ENCODE peak calls at places on chromosome 16, in five cellular contexts. One of them, this sample, is unnamed.

GRCh38 chr16:70800798-70801480 is at the start of gene VAC14:
- DNase-seq in tibial artery: peak; percentile 92
- DNase-seq in IMR-90: peak; percentile 79
- DNase-seq in suprapubic skin: peak; percentile 97
- DNase-seq in Panc1: peak; percentile 61
- DNase-seq in this sample: peak; percentile 97

GRCh38 chr16:70642633-70643032 is 3.7 kb upstream of the IL34 start:
- DNase-seq in tibial artery: no peak
- DNase-seq in IMR-90: no peak
- DNase-seq in Panc1: no peak
- DNase-seq in suprapubic skin: no peak
- DNase-seq in this sample: no peak

GRCh38 chr16:10153993-10154788 is 28.0 kb downstream of the GRIN2A start:
- DNase-seq in suprapubic skin: no peak
- DNase-seq in tibial artery: no peak
- DNase-seq in Panc1: no peak
- DNase-seq in IMR-90: no peak
- DNase-seq in this sample: no peak

GRCh38 chr16:80623376-80623775 is 82.6 kb downstream of the DYNLRB2 start:
- DNase-seq in Panc1: no peak
- DNase-seq in tibial artery: no peak
- DNase-seq in suprapubic skin: no peak
- DNase-seq in IMR-90: peak; percentile 64
- DNase-seq in this sample: peak; percentile 39

GRCh38 chr16:56812884-56813283 is 52.1 kb upstream of the SLC12A3 start:
- DNase-seq in tibial artery: no peak
- DNase-seq in Panc1: no peak
- DNase-seq in suprapubic skin: no peak
- DNase-seq in IMR-90: peak; percentile 67
- DNase-seq in this sample: no peak

GRCh38 chr16:83701494-83701893 is 106.3 kb upstream of the HSBP1 start:
- DNase-seq in suprapubic skin: no peak
- DNase-seq in tibial artery: no peak
- DNase-seq in IMR-90: peak; percentile 45
- DNase-seq in Panc1: no peak
- DNase-seq in this sample: no peak

GRCh38 chr16:55662641-55663040 is 6.9 kb downstream of the SLC6A2 start:
- DNase-seq in IMR-90: no peak
- DNase-seq in suprapubic skin: no peak
- DNase-seq in tibial artery: peak; percentile 17
- DNase-seq in Panc1: no peak
- DNase-seq in this sample: no peak

GRCh38 chr16:56647641-56648431 is 3.9 kb upstream of the MT1B start:
- DNase-seq in Panc1: no peak
- DNase-seq in IMR-90: no peak
- DNase-seq in suprapubic skin: no peak
- DNase-seq in tibial artery: no peak
- DNase-seq in this sample: no peak

GRCh38 chr16:35252356-35252936 is 1793.0 kb downstream of the TP53TG3F start:
- DNase-seq in IMR-90: peak; percentile 1
- DNase-seq in tibial artery: no peak
- DNase-seq in suprapubic skin: no peak
- DNase-seq in Panc1: no peak
- DNase-seq in this sample: no peak

GRCh38 chr16:67423634-67424575 is 7.0 kb upstream of the HSD11B2 start:
- DNase-seq in IMR-90: no peak
- DNase-seq in tibial artery: no peak
- DNase-seq in Panc1: no peak
- DNase-seq in suprapubic skin: no peak
- DNase-seq in this sample: no peak

GRCh38 chr16:19967561-19967960 is 82.9 kb upstream of the GPRC5B start:
- DNase-seq in suprapubic skin: no peak
- DNase-seq in tibial artery: no peak
- DNase-seq in Panc1: no peak
- DNase-seq in IMR-90: no peak
- DNase-seq in this sample: no peak

GRCh38 chr16:9802160-9802559 is 380.1 kb downstream of the GRIN2A start:
- DNase-seq in suprapubic skin: no peak
- DNase-seq in Panc1: no peak
- DNase-seq in IMR-90: no peak
- DNase-seq in tibial artery: no peak
- DNase-seq in this sample: no peak

GRCh38 chr16:27436065-27436464 is 34.1 kb downstream of the IL21R start:
- DNase-seq in tibial artery: peak; percentile 37
- DNase-seq in suprapubic skin: no peak
- DNase-seq in IMR-90: no peak
- DNase-seq in Panc1: no peak
- DNase-seq in this sample: peak; percentile 82

GRCh38 chr16:49465661-49466528 is 92.3 kb downstream of the C16orf78 start:
- DNase-seq in IMR-90: no peak
- DNase-seq in tibial artery: no peak
- DNase-seq in suprapubic skin: peak; percentile 37
- DNase-seq in Panc1: no peak
- DNase-seq in this sample: peak; percentile 86

GRCh38 chr16:90031931-90032663 is 12.8 kb upstream of the DBNDD1 start:
- DNase-seq in suprapubic skin: no peak
- DNase-seq in IMR-90: peak; percentile 48
- DNase-seq in Panc1: no peak
- DNase-seq in tibial artery: no peak
- DNase-seq in this sample: no peak

GRCh38 chr16:4556112-4556511 is at the start of gene C16orf96:
- DNase-seq in IMR-90: no peak
- DNase-seq in tibial artery: no peak
- DNase-seq in suprapubic skin: no peak
- DNase-seq in Panc1: no peak
- DNase-seq in this sample: no peak

GRCh38 chr16:85376292-85377095 is 236.6 kb upstream of the GSE1 start:
- DNase-seq in tibial artery: peak; percentile 89
- DNase-seq in suprapubic skin: peak; percentile 71
- DNase-seq in IMR-90: no peak
- DNase-seq in Panc1: no peak
- DNase-seq in this sample: no peak

GRCh38 chr16:52584921-52585320 is 38.0 kb upstream of the TOX3 start:
- DNase-seq in tibial artery: no peak
- DNase-seq in IMR-90: no peak
- DNase-seq in suprapubic skin: no peak
- DNase-seq in Panc1: no peak
- DNase-seq in this sample: no peak

GRCh38 chr16:89149386-89149785 is 22.2 kb upstream of the CDH15 start:
- DNase-seq in suprapubic skin: no peak
- DNase-seq in Panc1: no peak
- DNase-seq in tibial artery: no peak
- DNase-seq in IMR-90: no peak
- DNase-seq in this sample: no peak

GRCh38 chr16:64893386-64893785 is 228.5 kb downstream of the CDH11 start:
- DNase-seq in Panc1: no peak
- DNase-seq in suprapubic skin: no peak
- DNase-seq in IMR-90: peak; percentile 21
- DNase-seq in tibial artery: no peak
- DNase-seq in this sample: no peak

GRCh38 chr16:588639-588888 is 1.3 kb upstream of the RAB40C start:
- DNase-seq in IMR-90: peak; percentile 80
- DNase-seq in Panc1: no peak
- DNase-seq in tibial artery: peak; percentile 79
- DNase-seq in suprapubic skin: no peak
- DNase-seq in this sample: no peak

GRCh38 chr16:66382966-66383299 is 16.4 kb downstream of the CDH5 start:
- DNase-seq in IMR-90: peak; percentile 93
- DNase-seq in suprapubic skin: no peak
- DNase-seq in Panc1: peak; percentile 5
- DNase-seq in tibial artery: no peak
- DNase-seq in this sample: no peak

GRCh38 chr16:53501216-53501859 is 1.7 kb downstream of the AKTIP start:
- DNase-seq in tibial artery: no peak
- DNase-seq in IMR-90: no peak
- DNase-seq in Panc1: no peak
- DNase-seq in suprapubic skin: no peak
- DNase-seq in this sample: peak; percentile 50

GRCh38 chr16:68061396-68061795 is 23.8 kb upstream of the NFATC3 start:
- DNase-seq in suprapubic skin: no peak
- DNase-seq in Panc1: no peak
- DNase-seq in IMR-90: no peak
- DNase-seq in tibial artery: no peak
- DNase-seq in this sample: no peak

GRCh38 chr16:30987581-30988190 is 2.7 kb downstream of the HSD3B7 start:
- DNase-seq in IMR-90: no peak
- DNase-seq in Panc1: no peak
- DNase-seq in tibial artery: no peak
- DNase-seq in suprapubic skin: peak; percentile 61
- DNase-seq in this sample: no peak

GRCh38 chr16:30983898-30984610 is 953 bp upstream of the HSD3B7 start:
- DNase-seq in Panc1: no peak
- DNase-seq in IMR-90: no peak
- DNase-seq in tibial artery: no peak
- DNase-seq in suprapubic skin: peak; percentile 66
- DNase-seq in this sample: no peak

GRCh38 chr16:30984669-30985400 is at the start of gene HSD3B7:
- DNase-seq in Panc1: peak; percentile 51
- DNase-seq in suprapubic skin: peak; percentile 95
- DNase-seq in IMR-90: peak; percentile 68
- DNase-seq in tibial artery: peak; percentile 93
- DNase-seq in this sample: peak; percentile 98

GRCh38 chr16:30985401-30986128 is 558 bp downstream of the HSD3B7 start:
- DNase-seq in IMR-90: no peak
- DNase-seq in tibial artery: no peak
- DNase-seq in suprapubic skin: peak; percentile 78
- DNase-seq in Panc1: no peak
- DNase-seq in this sample: no peak

DNA sequence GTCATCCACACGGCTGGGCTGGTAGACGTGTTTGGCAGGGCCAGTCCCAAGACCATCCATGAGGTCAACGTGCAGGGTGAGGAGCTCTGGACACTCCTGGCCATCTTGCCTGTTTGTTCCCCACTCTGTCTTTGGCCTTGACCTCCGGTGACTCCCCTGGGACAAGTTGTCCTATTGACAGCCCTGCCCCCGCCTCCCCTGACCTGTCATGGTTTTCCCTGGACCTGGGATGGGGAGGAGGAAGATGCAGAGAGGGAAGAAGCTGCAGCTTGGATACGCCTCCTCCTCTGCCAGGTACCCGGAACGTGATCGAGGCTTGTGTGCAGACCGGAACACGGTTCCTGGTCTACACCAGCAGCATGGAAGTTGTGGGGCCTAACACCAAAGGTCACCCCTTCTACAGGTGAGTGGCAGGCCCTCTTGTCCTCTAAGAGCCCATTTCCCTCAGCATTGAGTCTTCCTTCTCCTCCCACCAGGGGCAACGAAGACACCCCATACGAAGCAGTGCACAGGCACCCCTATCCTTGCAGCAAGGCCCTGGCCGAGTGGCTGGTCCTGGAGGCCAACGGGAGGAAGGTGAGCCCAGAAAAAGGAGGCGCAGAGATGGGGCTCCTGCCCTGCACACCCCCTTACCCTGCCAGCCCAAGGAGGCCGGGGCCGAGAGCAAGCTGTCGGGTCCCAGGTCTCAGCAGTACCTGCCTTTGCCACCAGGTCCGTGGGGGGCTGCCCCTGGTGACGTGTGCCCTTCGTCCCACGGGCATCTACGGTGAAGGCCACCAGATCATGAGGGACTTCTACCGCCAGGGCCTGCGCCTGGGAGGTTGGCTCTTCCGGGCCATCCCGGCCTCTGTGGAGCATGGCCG is 1.4 kb downstream of the HSD3B7 start:
- DNase-seq in tibial artery: no peak
- DNase-seq in suprapubic skin: peak; percentile 59
- DNase-seq in Panc1: no peak
- DNase-seq in IMR-90: no peak
- DNase-seq in this sample: no peak
- TF ChIP-seq CTCF in tibial artery: no peak
- TF ChIP-seq CTCF in suprapubic skin: no peak
- TF ChIP-seq CTCF in Panc1: no peak
- TF ChIP-seq CTCF in IMR-90: no peak
- TF ChIP-seq CTCF in this sample: no peak

GRCh38 chr16:58218786-58219185 is 20.9 kb upstream of the CSNK2A2 start:
- DNase-seq in Panc1: no peak
- DNase-seq in tibial artery: no peak
- DNase-seq in suprapubic skin: no peak
- DNase-seq in IMR-90: no peak
- DNase-seq in this sample: no peak

GRCh38 chr16:58219432-58219831 is 21.5 kb upstream of the CSNK2A2 start:
- DNase-seq in suprapubic skin: no peak
- DNase-seq in Panc1: no peak
- DNase-seq in IMR-90: no peak
- DNase-seq in tibial artery: no peak
- DNase-seq in this sample: no peak

GRCh38 chr16:58225965-58226602 is 28.2 kb upstream of the CSNK2A2 start:
- DNase-seq in tibial artery: no peak
- DNase-seq in IMR-90: no peak
- DNase-seq in suprapubic skin: no peak
- DNase-seq in Panc1: no peak
- DNase-seq in this sample: no peak

GRCh38 chr16:58226790-58227189 is 28.9 kb upstream of the CSNK2A2 start:
- DNase-seq in IMR-90: no peak
- DNase-seq in suprapubic skin: no peak
- DNase-seq in Panc1: no peak
- DNase-seq in tibial artery: no peak
- DNase-seq in this sample: no peak

DNA sequence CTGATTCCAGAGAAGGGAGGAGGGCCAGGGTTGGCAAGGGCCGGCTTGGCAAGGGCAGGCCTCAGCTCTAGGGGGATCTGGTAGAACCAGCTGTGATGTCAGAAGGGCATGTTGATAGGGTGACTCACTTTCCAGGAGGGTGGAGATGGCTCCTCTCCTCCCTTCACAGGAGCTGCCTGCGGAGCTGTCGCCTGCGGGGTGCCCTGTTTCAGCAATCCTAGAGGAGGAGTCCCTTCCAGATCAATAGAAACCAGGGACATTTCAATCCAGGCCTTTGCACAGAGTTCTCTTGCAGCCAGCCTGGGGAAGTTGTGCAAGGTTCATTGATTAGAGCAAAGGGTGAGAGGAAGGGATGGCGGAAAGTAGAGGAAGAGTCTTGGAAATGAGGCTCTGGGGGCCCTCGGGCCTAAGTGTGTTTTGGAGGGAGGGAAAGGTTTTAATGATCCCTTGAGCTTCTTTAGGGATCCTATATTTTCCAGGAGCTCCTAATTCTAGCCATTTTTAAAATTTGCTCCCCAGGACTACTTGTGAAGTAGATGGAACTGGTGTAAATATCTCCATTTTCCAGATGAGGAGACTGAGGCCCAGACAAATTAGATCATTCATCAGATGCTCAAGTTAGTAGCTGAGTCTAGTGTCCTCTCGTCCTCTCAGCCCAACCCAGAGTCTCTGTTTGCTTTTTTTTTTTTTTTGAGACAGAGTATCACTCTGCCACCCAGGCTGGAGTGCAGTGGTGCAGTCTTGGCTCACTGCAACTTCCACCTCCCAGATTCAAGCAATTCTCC is 24.8 kb upstream of the CSNK2A2 start:
- DNase-seq in tibial artery: no peak
- DNase-seq in suprapubic skin: no peak
- DNase-seq in IMR-90: peak; percentile 25
- DNase-seq in Panc1: no peak
- DNase-seq in this sample: no peak
- H3K4me3 ChIP-seq in tibial artery: no peak overlapping the region
- H3K4me3 ChIP-seq in suprapubic skin: no peak overlapping the region
- H3K4me3 ChIP-seq in IMR-90: no peak overlapping the region
- H3K4me3 ChIP-seq in Panc1: no peak overlapping the region
- H3K4me3 ChIP-seq in this sample: no peak overlapping the region

GRCh38 chr16:3021449-3022207 is 1.5 kb downstream of the TNFRSF12A start:
- DNase-seq in IMR-90: peak; percentile 94
- DNase-seq in Panc1: peak; percentile 68
- DNase-seq in tibial artery: peak; percentile 91
- DNase-seq in suprapubic skin: peak; percentile 91
- DNase-seq in this sample: no peak
- TF ChIP-seq CTCF in IMR-90: peak; percentile 38
- TF ChIP-seq CTCF in Panc1: peak; percentile 63
- TF ChIP-seq CTCF in tibial artery: no peak
- TF ChIP-seq CTCF in suprapubic skin: no peak
- TF ChIP-seq CTCF in this sample: no peak

GRCh38 chr16:69179255-69180010 is 7.5 kb upstream of the SNTB2 start:
- DNase-seq in suprapubic skin: peak; percentile 84
- DNase-seq in IMR-90: peak; percentile 84
- DNase-seq in tibial artery: peak; percentile 86
- DNase-seq in Panc1: no peak
- DNase-seq in this sample: peak; percentile 93
- H3K4me3 ChIP-seq in suprapubic skin: no peak overlapping the region
- H3K4me3 ChIP-seq in IMR-90: no peak overlapping the region
- H3K4me3 ChIP-seq in tibial artery: no peak overlapping the region
- H3K4me3 ChIP-seq in Panc1: no peak overlapping the region
- H3K4me3 ChIP-seq in this sample: no peak overlapping the region